ENCODE peak calls at places on chromosomes 16 and 17, in five cellular contexts. One of them, this sample, is unnamed.
A peak's percentile ranks its signal among the peaks of the same experiment; 100 is the strongest.

GRCh38 chr17:2266045-2266864 is 37.3 kb downstream of the SMG6 start:
- DNase-seq in GM12878: peak; percentile 97
- DNase-seq in HepG2: no peak
- DNase-seq in K562: no peak
- DNase-seq in SK-N-SH: no peak
- DNase-seq in this sample: no peak

GRCh38 chr17:76474238-76474637 is 6.8 kb downstream of the AANAT start:
- DNase-seq in K562: no peak
- DNase-seq in GM12878: no peak
- DNase-seq in HepG2: no peak
- DNase-seq in SK-N-SH: no peak
- DNase-seq in this sample: no peak

GRCh38 chr17:80116276-80116922 is 15.0 kb downstream of the GAA start:
- DNase-seq in K562: no peak
- DNase-seq in SK-N-SH: no peak
- DNase-seq in HepG2: no peak
- DNase-seq in GM12878: no peak
- DNase-seq in this sample: no peak

GRCh38 chr16:2782583-2783351 is 4.6 kb downstream of the PRSS33 start:
- DNase-seq in SK-N-SH: no peak
- DNase-seq in K562: no peak
- DNase-seq in GM12878: no peak
- DNase-seq in HepG2: no peak
- DNase-seq in this sample: no peak

GRCh38 chr16:81107506-81107905 is 11.3 kb upstream of the GCSH start:
- DNase-seq in HepG2: peak; percentile 48
- DNase-seq in SK-N-SH: no peak
- DNase-seq in GM12878: no peak
- DNase-seq in K562: no peak
- DNase-seq in this sample: no peak

GRCh38 chr17:27370776-27371175 is 76.9 kb downstream of the WSB1 start:
- DNase-seq in K562: no peak
- DNase-seq in GM12878: no peak
- DNase-seq in HepG2: no peak
- DNase-seq in SK-N-SH: no peak
- DNase-seq in this sample: no peak

GRCh38 chr17:29593546-29594440 is 861 bp downstream of the ANKRD13B start:
- DNase-seq in GM12878: no peak
- DNase-seq in SK-N-SH: no peak
- DNase-seq in HepG2: no peak
- DNase-seq in K562: peak; percentile 61
- DNase-seq in this sample: no peak

GRCh38 chr17:18182978-18183333 is 672 bp upstream of the ALKBH5 start:
- DNase-seq in HepG2: no peak
- DNase-seq in SK-N-SH: peak; percentile 83
- DNase-seq in GM12878: no peak
- DNase-seq in K562: peak; percentile 83
- DNase-seq in this sample: no peak

GRCh38 chr16:8866118-8866883 is 2.5 kb downstream of the CARHSP1 start:
- DNase-seq in K562: peak; percentile 73
- DNase-seq in HepG2: peak; percentile 88
- DNase-seq in GM12878: no peak
- DNase-seq in SK-N-SH: peak; percentile 67
- DNase-seq in this sample: no peak

GRCh38 chr17:8670486-8670885 is 40.0 kb upstream of the MYH10 start:
- DNase-seq in K562: no peak
- DNase-seq in SK-N-SH: no peak
- DNase-seq in HepG2: no peak
- DNase-seq in GM12878: no peak
- DNase-seq in this sample: no peak

GRCh38 chr16:88306411-88306810 is 76.3 kb upstream of the ZNF469 start:
- DNase-seq in SK-N-SH: no peak
- DNase-seq in GM12878: no peak
- DNase-seq in K562: no peak
- DNase-seq in HepG2: no peak
- DNase-seq in this sample: no peak

GRCh38 chr17:49873466-49873865 is 25.6 kb upstream of the TAC4 start:
- DNase-seq in SK-N-SH: no peak
- DNase-seq in K562: no peak
- DNase-seq in GM12878: no peak
- DNase-seq in HepG2: no peak
- DNase-seq in this sample: no peak

GRCh38 chr16:67278773-67279295 is 498 bp upstream of the PLEKHG4 start:
- DNase-seq in GM12878: no peak
- DNase-seq in K562: peak; percentile 74
- DNase-seq in HepG2: no peak
- DNase-seq in SK-N-SH: peak; percentile 90
- DNase-seq in this sample: no peak

GRCh38 chr16:88701541-88702363 is 4.5 kb downstream of the RNF166 start:
- DNase-seq in SK-N-SH: no peak
- DNase-seq in K562: no peak
- DNase-seq in GM12878: no peak
- DNase-seq in HepG2: no peak
- DNase-seq in this sample: no peak

GRCh38 chr17:77036136-77036840 is 104.5 kb upstream of the SEC14L1 start:
- DNase-seq in K562: no peak
- DNase-seq in GM12878: no peak
- DNase-seq in HepG2: no peak
- DNase-seq in SK-N-SH: no peak
- DNase-seq in this sample: no peak

GRCh38 chr17:50326831-50327364 is 19.0 kb upstream of the XYLT2 start:
- DNase-seq in SK-N-SH: no peak
- DNase-seq in HepG2: no peak
- DNase-seq in GM12878: peak; percentile 27
- DNase-seq in K562: no peak
- DNase-seq in this sample: no peak

GRCh38 chr16:51155901-51156810 is 5.1 kb upstream of the SALL1 start:
- DNase-seq in SK-N-SH: peak; percentile 28
- DNase-seq in HepG2: no peak
- DNase-seq in K562: no peak
- DNase-seq in GM12878: no peak
- DNase-seq in this sample: no peak

GRCh38 chr16:5072334-5073278 is 963 bp downstream of the ALG1 start:
- DNase-seq in SK-N-SH: peak; percentile 8
- DNase-seq in HepG2: no peak
- DNase-seq in K562: no peak
- DNase-seq in GM12878: no peak
- DNase-seq in this sample: no peak

GRCh38 chr16:49458221-49458620 is 84.6 kb downstream of the C16orf78 start:
- DNase-seq in K562: no peak
- DNase-seq in HepG2: no peak
- DNase-seq in GM12878: no peak
- DNase-seq in SK-N-SH: no peak
- DNase-seq in this sample: no peak

GRCh38 chr17:3890082-3890892 is 2.6 kb downstream of the CAMKK1 start:
- DNase-seq in HepG2: no peak
- DNase-seq in K562: no peak
- DNase-seq in SK-N-SH: peak; percentile 83
- DNase-seq in GM12878: no peak
- DNase-seq in this sample: peak; percentile 52

GRCh38 chr16:54462151-54462651 is 175.6 kb upstream of the IRX3 start:
- DNase-seq in HepG2: no peak
- DNase-seq in GM12878: no peak
- DNase-seq in SK-N-SH: no peak
- DNase-seq in K562: no peak
- DNase-seq in this sample: no peak

GRCh38 chr17:45332989-45333701 is 16.3 kb upstream of the MAP3K14 start:
- DNase-seq in K562: peak; percentile 96
- DNase-seq in SK-N-SH: no peak
- DNase-seq in GM12878: no peak
- DNase-seq in HepG2: no peak
- DNase-seq in this sample: no peak
- TF ChIP-seq ZBTB33 in K562: no peak
- TF ChIP-seq ZBTB33 in SK-N-SH: no peak
- TF ChIP-seq ZBTB33 in GM12878: no peak
- TF ChIP-seq ZBTB33 in HepG2: no peak
- TF ChIP-seq ZBTB33 in this sample: no peak

DNA sequence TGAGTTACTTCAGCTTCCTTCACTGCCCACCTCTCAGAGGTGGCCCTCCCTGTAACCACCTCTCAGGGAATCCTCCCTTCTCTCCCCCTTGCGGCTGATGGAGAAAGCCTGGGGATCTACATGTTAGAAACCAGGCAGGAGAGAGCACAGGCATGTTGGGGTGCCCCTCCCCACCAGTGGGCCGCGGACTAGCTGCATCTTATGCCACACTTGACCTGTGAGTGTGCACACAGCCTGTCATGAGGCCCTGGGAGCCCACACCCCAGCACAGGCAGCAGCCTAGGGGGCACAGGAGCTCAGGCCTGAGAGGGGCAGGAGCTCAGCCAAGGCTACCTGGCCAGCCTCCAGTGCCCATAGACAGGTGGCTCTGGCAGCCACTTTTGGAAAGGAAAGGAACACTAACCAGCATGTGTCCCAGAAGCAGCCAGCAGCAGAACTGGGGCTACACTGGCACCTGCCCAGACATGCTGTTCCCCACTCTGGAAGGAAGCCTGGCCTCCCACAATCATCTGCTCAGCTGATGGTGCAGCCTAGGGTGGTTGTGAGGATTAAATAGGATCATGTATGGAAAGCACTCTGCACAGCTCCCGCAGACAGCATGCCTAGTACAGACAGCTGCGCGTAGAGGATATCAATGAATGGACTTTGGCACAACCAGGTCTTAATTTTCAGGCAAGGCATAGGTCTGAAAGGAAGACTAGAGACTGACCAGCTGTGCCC is 60.5 kb downstream of the TMEM132E start:
- DNase-seq in SK-N-SH: no peak
- DNase-seq in HepG2: no peak
- DNase-seq in K562: no peak
- DNase-seq in GM12878: no peak
- DNase-seq in this sample: no peak
- TF ChIP-seq ZBTB33 in SK-N-SH: no peak
- TF ChIP-seq ZBTB33 in HepG2: no peak
- TF ChIP-seq ZBTB33 in K562: no peak
- TF ChIP-seq ZBTB33 in GM12878: no peak
- TF ChIP-seq ZBTB33 in this sample: no peak

GRCh38 chr16:57188711-57189002 is 2.5 kb downstream of the RSPRY1 start:
- DNase-seq in GM12878: no peak
- DNase-seq in SK-N-SH: no peak
- DNase-seq in K562: no peak
- DNase-seq in HepG2: no peak
- DNase-seq in this sample: no peak

GRCh38 chr16:57192146-57192545 is 6.0 kb downstream of the RSPRY1 start:
- DNase-seq in GM12878: no peak
- DNase-seq in HepG2: no peak
- DNase-seq in K562: no peak
- DNase-seq in SK-N-SH: no peak
- DNase-seq in this sample: no peak

GRCh38 chr16:57190136-57190535 is 4.0 kb downstream of the RSPRY1 start:
- DNase-seq in K562: no peak
- DNase-seq in HepG2: no peak
- DNase-seq in GM12878: no peak
- DNase-seq in SK-N-SH: no peak
- DNase-seq in this sample: no peak

GRCh38 chr16:57192720-57193486 is 6.8 kb downstream of the RSPRY1 start:
- DNase-seq in GM12878: no peak
- DNase-seq in K562: no peak
- DNase-seq in SK-N-SH: no peak
- DNase-seq in HepG2: peak; percentile 21
- DNase-seq in this sample: no peak

DNA sequence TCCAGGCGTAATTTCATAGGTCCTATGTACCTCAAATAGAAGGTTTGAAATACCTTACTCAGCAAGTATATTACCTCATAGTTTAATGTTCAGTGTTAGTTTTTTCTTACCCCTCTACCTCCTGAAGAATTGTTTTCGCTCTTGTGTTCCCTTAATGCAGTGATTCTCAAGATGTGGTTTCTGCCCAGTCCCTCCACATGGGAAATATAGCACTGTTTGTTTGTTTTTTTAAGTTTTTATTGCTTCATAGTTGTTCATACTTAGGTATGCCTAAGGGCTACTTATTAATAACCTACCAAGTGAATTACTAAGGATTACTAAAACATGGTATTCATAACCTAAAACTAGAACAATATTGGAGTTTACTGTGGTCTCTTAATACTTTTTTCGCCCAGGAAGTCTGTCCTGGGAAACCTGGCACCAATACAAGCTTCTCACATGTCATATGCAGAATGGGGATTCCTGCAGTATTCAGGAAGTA is 5.0 kb downstream of the RSPRY1 start:
- DNase-seq in HepG2: no peak
- DNase-seq in SK-N-SH: no peak
- DNase-seq in GM12878: no peak
- DNase-seq in K562: no peak
- DNase-seq in this sample: no peak
- TF ChIP-seq ZBTB33 in HepG2: no peak
- TF ChIP-seq ZBTB33 in SK-N-SH: no peak
- TF ChIP-seq ZBTB33 in GM12878: no peak
- TF ChIP-seq ZBTB33 in K562: no peak
- TF ChIP-seq ZBTB33 in this sample: no peak

GRCh38 chr17:57916925-57917858 is 38.0 kb downstream of the CUEDC1 start:
- DNase-seq in HepG2: peak; percentile 53
- DNase-seq in GM12878: no peak
- DNase-seq in K562: no peak
- DNase-seq in SK-N-SH: no peak
- DNase-seq in this sample: peak; percentile 48
- TF ChIP-seq ZBTB33 in HepG2: no peak
- TF ChIP-seq ZBTB33 in GM12878: no peak
- TF ChIP-seq ZBTB33 in K562: no peak
- TF ChIP-seq ZBTB33 in SK-N-SH: no peak
- TF ChIP-seq ZBTB33 in this sample: no peak